ENCODE peak calls at places on chromosomes 12 and 14, in five cellular contexts. One of them, this sample, is unnamed.

GRCh38 chr12:82686223-82687019 is at the start of gene TMTC2:
- DNase-seq in lung microvascular endothelial cell: peak; percentile 89
- DNase-seq in progenitor cell of endocrine pancreas: peak; percentile 81
- DNase-seq in psoas muscle: peak; percentile 88
- DNase-seq in ACHN: peak; percentile 96
- DNase-seq in this sample: peak; percentile 92

GRCh38 chr12:47303207-47303606 is 223.4 kb upstream of the AMIGO2 start:
- DNase-seq in lung microvascular endothelial cell: no peak
- DNase-seq in progenitor cell of endocrine pancreas: no peak
- DNase-seq in psoas muscle: no peak
- DNase-seq in ACHN: no peak
- DNase-seq in this sample: no peak

GRCh38 chr12:129551441-129551840 is 352.4 kb downstream of the TMEM132D start:
- DNase-seq in lung microvascular endothelial cell: no peak
- DNase-seq in progenitor cell of endocrine pancreas: no peak
- DNase-seq in psoas muscle: no peak
- DNase-seq in ACHN: no peak
- DNase-seq in this sample: no peak

GRCh38 chr12:6205144-6205539 is 4.9 kb downstream of the CD9 start:
- DNase-seq in lung microvascular endothelial cell: peak; percentile 82
- DNase-seq in progenitor cell of endocrine pancreas: no peak
- DNase-seq in psoas muscle: peak; percentile 58
- DNase-seq in ACHN: no peak
- DNase-seq in this sample: no peak

GRCh38 chr12:97275261-97276197 is 187.1 kb upstream of the RMST start:
- DNase-seq in lung microvascular endothelial cell: no peak
- DNase-seq in progenitor cell of endocrine pancreas: no peak
- DNase-seq in psoas muscle: no peak
- DNase-seq in ACHN: no peak
- DNase-seq in this sample: peak; percentile 71

GRCh38 chr12:113161415-113162016 is 12.0 kb downstream of the CFAP73 start:
- DNase-seq in lung microvascular endothelial cell: no peak
- DNase-seq in progenitor cell of endocrine pancreas: no peak
- DNase-seq in psoas muscle: no peak
- DNase-seq in ACHN: peak; percentile 34
- DNase-seq in this sample: no peak

GRCh38 chr12:32264995-32265394 is 134.4 kb upstream of the FGD4 start:
- DNase-seq in lung microvascular endothelial cell: no peak
- DNase-seq in progenitor cell of endocrine pancreas: no peak
- DNase-seq in psoas muscle: no peak
- DNase-seq in ACHN: no peak
- DNase-seq in this sample: no peak

GRCh38 chr14:30553311-30553989 is 5.5 kb upstream of the G2E3 start:
- DNase-seq in lung microvascular endothelial cell: no peak
- DNase-seq in progenitor cell of endocrine pancreas: no peak
- DNase-seq in psoas muscle: no peak
- DNase-seq in ACHN: peak; percentile 36
- DNase-seq in this sample: no peak

GRCh38 chr12:67651380-67651695 is 2.8 kb downstream of the DYRK2 start:
- DNase-seq in lung microvascular endothelial cell: peak; percentile 29
- DNase-seq in progenitor cell of endocrine pancreas: no peak
- DNase-seq in psoas muscle: no peak
- DNase-seq in ACHN: peak; percentile 66
- DNase-seq in this sample: no peak

GRCh38 chr14:64762044-64763034 is 58.1 kb downstream of the PLEKHG3 start:
- DNase-seq in lung microvascular endothelial cell: peak; percentile 51
- DNase-seq in progenitor cell of endocrine pancreas: no peak
- DNase-seq in psoas muscle: peak; percentile 80
- DNase-seq in ACHN: peak; percentile 31
- DNase-seq in this sample: peak; percentile 83

GRCh38 chr14:96904201-96904600 is 107.0 kb downstream of the VRK1 start:
- DNase-seq in lung microvascular endothelial cell: no peak
- DNase-seq in progenitor cell of endocrine pancreas: no peak
- DNase-seq in psoas muscle: no peak
- DNase-seq in ACHN: no peak
- DNase-seq in this sample: no peak

GRCh38 chr12:122067966-122068365 is 10.6 kb upstream of the MLXIP start:
- DNase-seq in lung microvascular endothelial cell: peak; percentile 69
- DNase-seq in progenitor cell of endocrine pancreas: no peak
- DNase-seq in psoas muscle: no peak
- DNase-seq in ACHN: no peak
- DNase-seq in this sample: no peak

GRCh38 chr12:112967858-112968257 is 10.5 kb upstream of the OAS2 start:
- DNase-seq in lung microvascular endothelial cell: no peak
- DNase-seq in progenitor cell of endocrine pancreas: no peak
- DNase-seq in psoas muscle: no peak
- DNase-seq in ACHN: no peak
- DNase-seq in this sample: no peak

GRCh38 chr14:65107200-65107599 is 4.9 kb upstream of the MAX start:
- DNase-seq in lung microvascular endothelial cell: no peak
- DNase-seq in progenitor cell of endocrine pancreas: no peak
- DNase-seq in psoas muscle: no peak
- DNase-seq in ACHN: no peak
- DNase-seq in this sample: no peak

GRCh38 chr14:92985521-92985920 is 62.6 kb downstream of the CHGA start:
- DNase-seq in lung microvascular endothelial cell: no peak
- DNase-seq in progenitor cell of endocrine pancreas: no peak
- DNase-seq in psoas muscle: no peak
- DNase-seq in ACHN: no peak
- DNase-seq in this sample: no peak

GRCh38 chr12:27161458-27162228 is 79.3 kb upstream of the C12orf71 start:
- DNase-seq in lung microvascular endothelial cell: peak; percentile 30
- DNase-seq in progenitor cell of endocrine pancreas: no peak
- DNase-seq in psoas muscle: no peak
- DNase-seq in ACHN: no peak
- DNase-seq in this sample: no peak

GRCh38 chr14:101228949-101229541 is 325.5 kb upstream of the RTL1 start:
- DNase-seq in lung microvascular endothelial cell: no peak
- DNase-seq in progenitor cell of endocrine pancreas: no peak
- DNase-seq in psoas muscle: no peak
- DNase-seq in ACHN: no peak
- DNase-seq in this sample: peak; percentile 50

This sample was measured in type B pancreatic cell.